ENCODE peak calls at places on chromosomes 2 and 18, in five cellular contexts. M, T, E, Y and L are unnamed samples.

GRCh38 chr2:199384043-199384442 is 73.7 kb downstream of the SATB2 start:
- DNase-seq in M (no peak), T (no peak), E (no peak), Y (no peak), L (no peak)

GRCh38 chr18:78995740-78996395 is 16.2 kb downstream of the SALL3 start:
- DNase-seq in M (no peak), T (no peak), E (no peak), Y (no peak), L (no peak)

GRCh38 chr18:43882358-43882757 is 605.1 kb upstream of the SYT4 start:
- DNase-seq in M (no peak), T (no peak), E (no peak), Y (no peak), L (no peak)

GRCh38 chr2:30421551-30422436 is 25.3 kb upstream of the LCLAT1 start:
- DNase-seq in M (no peak), T (no peak), E (peak), Y (peak), L (peak)

GRCh38 chr2:168571061-168571460 is 115.0 kb downstream of the CERS6 start:
- DNase-seq in M (no peak), T (no peak), E (no peak), Y (no peak), L (no peak)

GRCh38 chr2:202822411-202822810 is 49.2 kb downstream of the ICA1L start:
- DNase-seq in M (no peak), T (no peak), E (no peak), Y (no peak), L (no peak)

GRCh38 chr18:56139792-56140254 is 498.6 kb downstream of the TXNL1 start:
- DNase-seq in M (no peak), T (no peak), E (no peak), Y (no peak), L (no peak)

GRCh38 chr2:121804340-121804739 is 48.9 kb downstream of the TSN start:
- DNase-seq in M (no peak), T (no peak), E (peak), Y (peak), L (no peak)

GRCh38 chr2:175832886-175833285 is 169.2 kb downstream of the LNPK start:
- DNase-seq in M (no peak), T (no peak), E (no peak), Y (no peak), L (no peak)

GRCh38 chr2:161905389-161906046 is 168.5 kb downstream of the DPP4 start:
- DNase-seq in M (peak), T (no peak), E (peak), Y (no peak), L (no peak)

GRCh38 chr2:21774691-21775090 is 650.9 kb downstream of the TDRD15 start:
- DNase-seq in M (no peak), T (no peak), E (no peak), Y (no peak), L (no peak)

GRCh38 chr2:7377861-7378569 is 460.8 kb downstream of the RNF144A start:
- DNase-seq in M (no peak), T (peak), E (no peak), Y (peak), L (no peak)

GRCh38 chr18:25299426-25299825 is 52.5 kb downstream of the ZNF521 start:
- DNase-seq in M (no peak), T (no peak), E (no peak), Y (no peak), L (no peak)

GRCh38 chr2:62785216-62785615 is 79.7 kb downstream of the EHBP1 start:
- DNase-seq in M (no peak), T (no peak), E (no peak), Y (no peak), L (no peak)

GRCh38 chr2:197847666-197848401 is 43.4 kb downstream of the PLCL1 start:
- DNase-seq in M (no peak), T (no peak), E (no peak), Y (no peak), L (no peak)

GRCh38 chr2:27776696-27777095 is 5.2 kb downstream of the MRPL33 start:
- DNase-seq in M (no peak), T (no peak), E (no peak), Y (no peak), L (no peak)

GRCh38 chr2:45962522-45962921 is 311.0 kb downstream of the PRKCE start:
- DNase-seq in M (no peak), T (no peak), E (no peak), Y (peak), L (no peak)

GRCh38 chr18:48923746-48924580 is 26.8 kb downstream of the SMAD7 start:
- DNase-seq in M (no peak), T (no peak), E (no peak), Y (no peak), L (no peak)

GRCh38 chr2:23824777-23825212 is 102.1 kb downstream of the ATAD2B start:
- DNase-seq in M (peak), T (peak), E (peak), Y (peak), L (peak)

GRCh38 chr2:191811807-191812602 is 34.9 kb downstream of the CAVIN2 start:
- DNase-seq in M (peak), T (peak), E (no peak), Y (peak), L (peak)

GRCh38 chr2:229296016-229296415 is 24.9 kb upstream of the PID1 start:
- DNase-seq in M (no peak), T (no peak), E (no peak), Y (no peak), L (no peak)

GRCh38 chr2:45278345-45279078 is 269.3 kb upstream of the SIX2 start:
- DNase-seq in M (no peak), T (no peak), E (no peak), Y (no peak), L (no peak)

GRCh38 chr18:50424877-50425690 is 50.2 kb downstream of the SKA1 start:
- DNase-seq in M (peak), T (no peak), E (no peak), Y (no peak), L (peak)

GRCh38 chr2:3606028-3606369 is 11.1 kb downstream of the COLEC11 start:
- DNase-seq in M (no peak), T (no peak), E (no peak), Y (no peak), L (no peak)

GRCh38 chr18:2850816-2851215 is 4.0 kb downstream of the EMILIN2 start:
- DNase-seq in M (no peak), T (no peak), E (no peak), Y (no peak), L (no peak)

GRCh38 chr2:215879977-215880940 is 133.1 kb downstream of the MREG start:
- DNase-seq in M (no peak), T (no peak), E (no peak), Y (no peak), L (no peak)

GRCh38 chr2:76455910-76456309 is 745.2 kb upstream of the GCFC2 start:
- DNase-seq in M (no peak), T (no peak), E (no peak), Y (no peak), L (no peak)
- TF ChIP-seq EP300 in M (no peak), T (no peak), E (no peak), Y (no peak), L (no peak)

GRCh38 chr2:66070717-66071602 is 364.0 kb upstream of the MEIS1 start:
- DNase-seq in M (no peak), T (no peak), E (no peak), Y (peak), L (no peak)
- TF ChIP-seq SMC3 in M (no peak), T (no peak), E (no peak), Y (no peak), L (no peak)

GRCh38 chr2:42128731-42129486 is 40.2 kb upstream of the EML4 start:
- DNase-seq in M (no peak), T (no peak), E (no peak), Y (no peak), L (no peak)
- TF ChIP-seq EP300 in M (no peak), T (no peak), E (no peak), Y (no peak), L (no peak)

GRCh38 chr2:219418155-219418569 is at the start of gene DES:
- DNase-seq in M (no peak), T (no peak), E (no peak), Y (no peak), L (no peak)
- TF ChIP-seq SMC3 in M (no peak), T (no peak), E (no peak), Y (no peak), L (no peak)

GRCh38 chr18:34223164-34223892 is 1.4 kb downstream of the NOL4 start:
- DNase-seq in M (no peak), T (no peak), E (no peak), Y (peak), L (no peak)
- TF ChIP-seq EP300 in M (no peak), T (no peak), E (no peak), Y (no peak), L (no peak)

GRCh38 chr2:102046135-102046901 is 54.6 kb downstream of the IL1R2 start:
- DNase-seq in M (peak), T (no peak), E (no peak), Y (no peak), L (no peak)
- TF ChIP-seq SMC3 in M (peak), T (no peak), E (no peak), Y (no peak), L (no peak)

GRCh38 chr2:231470246-231470900 is 6.1 kb upstream of the NCL start:
- DNase-seq in M (no peak), T (no peak), E (no peak), Y (no peak), L (no peak)
- TF ChIP-seq EP300 in M (no peak), T (no peak), E (no peak), Y (no peak), L (no peak)

GRCh38 chr2:157783180-157783579 is 93.0 kb downstream of the ACVR1 start:
- DNase-seq in M (no peak), T (no peak), E (no peak), Y (no peak), L (no peak)

GRCh38 chr2:157785200-157785599 is 90.9 kb downstream of the ACVR1 start:
- DNase-seq in M (no peak), T (no peak), E (no peak), Y (no peak), L (no peak)

GRCh38 chr2:157785866-157786662 is 90.1 kb downstream of the ACVR1 start:
- DNase-seq in M (no peak), T (no peak), E (no peak), Y (no peak), L (no peak)

GRCh38 chr2:157784823-157785175 is 91.3 kb downstream of the ACVR1 start:
- DNase-seq in M (no peak), T (no peak), E (no peak), Y (no peak), L (no peak)

DNA sequence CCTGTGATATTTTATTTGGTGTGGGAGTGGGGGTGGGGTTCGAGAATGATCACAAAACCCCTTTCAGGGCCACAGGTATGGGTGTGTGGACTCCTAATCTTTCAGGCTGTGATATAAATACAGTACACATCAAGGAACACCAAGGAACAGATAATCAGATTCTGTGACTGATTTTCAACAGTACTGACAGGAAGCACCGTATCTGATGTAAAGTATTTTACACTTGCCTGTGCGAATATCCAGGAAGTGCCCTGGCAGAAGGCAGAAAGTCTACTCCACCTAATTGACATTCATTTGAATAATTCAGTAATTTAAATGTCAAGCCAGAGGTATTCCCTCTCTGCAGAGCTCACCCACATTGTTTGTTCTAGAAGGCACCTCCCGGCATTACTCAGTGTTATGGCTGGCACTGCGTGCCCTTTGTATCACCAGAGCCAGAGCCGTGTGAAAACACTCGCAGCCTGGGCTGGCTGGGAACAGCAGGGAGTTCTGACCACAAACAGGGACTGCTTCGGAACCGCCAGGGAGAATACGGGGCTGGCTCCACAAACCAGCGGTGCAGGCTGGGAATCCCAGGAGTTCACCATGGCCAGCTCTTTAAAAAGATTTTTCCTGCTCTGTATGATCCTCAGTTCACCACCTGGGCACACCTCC is 91.8 kb downstream of the ACVR1 start:
- DNase-seq in M (no peak), T (peak), E (no peak), Y (no peak), L (peak)
- TF ChIP-seq SMC3 in M (no peak), T (no peak), E (no peak), Y (no peak), L (no peak)

DNA sequence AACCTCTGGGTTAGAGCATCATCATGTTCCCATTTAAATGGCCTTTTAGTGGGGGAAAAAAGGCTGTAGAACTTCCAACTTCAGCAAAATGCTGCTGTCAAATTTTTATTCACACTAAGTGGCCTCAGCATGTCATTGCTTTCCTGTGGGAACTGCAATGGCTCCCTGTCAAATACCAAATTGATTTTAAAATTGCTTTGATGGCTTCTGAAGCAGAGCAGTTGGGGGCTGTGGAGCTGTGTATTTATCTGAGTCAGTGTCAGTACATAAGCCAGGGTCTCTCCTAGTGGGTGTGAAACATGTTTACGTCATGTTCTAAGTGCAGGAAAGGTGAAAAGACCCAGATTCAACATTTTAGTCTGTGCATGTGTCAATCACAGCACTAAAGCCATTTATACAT is 171.3 kb downstream of the CDH19 start:
- DNase-seq in M (no peak), T (no peak), E (no peak), Y (no peak), L (no peak)
- TF ChIP-seq EP300 in M (no peak), T (no peak), E (no peak), Y (no peak), L (no peak)

GRCh38 chr2:234391625-234392024 is 105.3 kb downstream of the ARL4C start:
- DNase-seq in M (no peak), T (no peak), E (no peak), Y (no peak), L (no peak)

GRCh38 chr2:234388591-234388990 is 108.3 kb downstream of the ARL4C start:
- DNase-seq in M (no peak), T (no peak), E (no peak), Y (no peak), L (no peak)

GRCh38 chr2:234394450-234394849 is 102.4 kb downstream of the ARL4C start:
- DNase-seq in M (no peak), T (no peak), E (no peak), Y (no peak), L (no peak)

GRCh38 chr2:234393352-234393751 is 103.5 kb downstream of the ARL4C start:
- DNase-seq in M (no peak), T (no peak), E (no peak), Y (no peak), L (no peak)

DNA sequence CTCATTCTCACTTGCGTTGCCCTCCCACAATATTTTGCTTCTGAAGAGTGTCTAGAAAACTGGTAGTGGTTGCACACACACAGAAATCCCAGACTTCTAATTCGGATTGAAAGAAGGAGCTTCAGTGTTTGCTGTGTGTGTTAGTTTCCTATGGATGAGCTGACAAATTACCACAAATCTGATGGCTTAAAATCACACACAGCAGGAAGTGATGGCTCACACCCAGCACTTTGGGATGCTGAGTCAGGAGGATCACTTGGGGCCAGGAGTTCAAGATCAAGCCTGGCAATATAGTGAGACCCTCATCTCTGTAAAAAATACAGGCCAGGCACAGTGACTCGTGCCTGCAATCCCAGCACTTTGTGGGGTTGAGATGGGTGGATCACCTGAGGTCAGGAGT is 104.7 kb downstream of the ARL4C start:
- DNase-seq in M (no peak), T (no peak), E (no peak), Y (no peak), L (no peak)
- TF ChIP-seq SMC3 in M (no peak), T (no peak), E (no peak), Y (no peak), L (no peak)